ENCODE peak calls at places on chromosomes 13 and 19, in four cellular contexts. S, A, G and L are unnamed samples.

GRCh38 chr19:55392820-55393219 is 7.1 kb downstream of the RPL28 start:
- DNase-seq in S (no peak), A (no peak), G (no peak), L (no peak)

GRCh38 chr13:50712882-50713281 is 130.6 kb downstream of the DLEU7 start:
- DNase-seq in A (no peak), G (no peak), S (no peak), L (peak; percentile 11)

GRCh38 chr19:42926781-42927180 is 9.1 kb upstream of the PSG6 start:
- DNase-seq in A (no peak), G (no peak), S (no peak), L (no peak)

GRCh38 chr13:23610966-23611486 is 40.8 kb downstream of the TNFRSF19 start:
- DNase-seq in G (no peak), S (no peak), A (no peak), L (no peak)

GRCh38 chr19:49687566-49688316 is 1.7 kb upstream of the ADM5 start:
- DNase-seq in A (no peak), S (no peak), G (no peak), L (no peak)

GRCh38 chr13:32117696-32118095 is 86.1 kb downstream of the FRY start:
- DNase-seq in A (no peak), S (no peak), G (no peak), L (no peak)

GRCh38 chr13:101700598-101700997 is 248.1 kb downstream of the ITGBL1 start:
- DNase-seq in S (no peak), G (no peak), A (no peak), L (no peak)

GRCh38 chr19:2308114-2308556 is at the start of gene LINGO3:
- DNase-seq in S (no peak), A (no peak), G (peak; percentile 65), L (no peak)

GRCh38 chr13:25478186-25478585 is 106.4 kb downstream of the ATP8A2 start:
- DNase-seq in S (no peak), G (no peak), A (no peak), L (no peak)

GRCh38 chr13:79384022-79384610 is 21.9 kb downstream of the RBM26 start:
- DNase-seq in G (no peak), A (no peak), S (no peak), L (no peak)

GRCh38 chr13:42048625-42049453 is at the start of gene DGKH:
- DNase-seq in A (peak; percentile 85), G (peak; percentile 68), S (peak; percentile 56), L (peak; percentile 92)

GRCh38 chr19:30076101-30076551 is 134.1 kb downstream of the URI1 start:
- DNase-seq in A (no peak), S (no peak), G (no peak), L (no peak)

GRCh38 chr19:16449330-16449961 is 22.3 kb downstream of the EPS15L1 start:
- DNase-seq in A (no peak), S (no peak), G (no peak), L (no peak)

GRCh38 chr19:14425696-14426138 is 6.6 kb upstream of the DDX39A start:
- DNase-seq in G (no peak), A (no peak), S (no peak), L (peak; percentile 37)